ENCODE peak calls at places on chromosome 1, in five cellular contexts. N is fibroblast of mammary gland, V is astrocyte of the cerebellum, E is BJ, T is endothelial cell of umbilical vein. U is an unnamed sample.

GRCh38 chr1:76106719-76107235 is 32.2 kb downstream of the ST6GALNAC3 start:
- DNase-seq in N (no peak), E (no peak), V (no peak), T (no peak), U (no peak)

GRCh38 chr1:1121611-1122077 is 5.8 kb upstream of the C1orf159 start:
- DNase-seq in E (no peak), V (no peak), T (no peak), N (no peak), U (no peak)

GRCh38 chr1:74570797-74571492 is 58.5 kb upstream of the LRRC53 start:
- DNase-seq in T (no peak), V (no peak), N (no peak), E (no peak), U (no peak)

GRCh38 chr1:44249543-44249942 is 36.3 kb downstream of the DMAP1 start:
- DNase-seq in T (no peak), V (no peak), N (peak; percentile 5), E (no peak), U (no peak)

GRCh38 chr1:48571303-48571987 is 99.4 kb upstream of the SPATA6 start:
- DNase-seq in N (no peak), T (no peak), E (no peak), V (no peak), U (no peak)

GRCh38 chr1:156356875-156357534 is 12.0 kb upstream of the RHBG start:
- DNase-seq in T (peak; percentile 23), E (no peak), V (no peak), N (no peak), U (no peak)

GRCh38 chr1:236837897-236838296 is 42.8 kb downstream of the MTR start:
- DNase-seq in E (no peak), V (no peak), N (no peak), T (no peak), U (no peak)

GRCh38 chr1:162385280-162385623 is 3.7 kb downstream of the C1orf226 start:
- DNase-seq in V (no peak), T (no peak), N (no peak), E (no peak), U (no peak)

GRCh38 chr1:20194770-20195463 is 8.6 kb upstream of the PLA2G2C start:
- DNase-seq in T (peak; percentile 57), V (peak; percentile 11), N (peak; percentile 54), E (no peak), U (no peak)

GRCh38 chr1:79716481-79716880 is 710.0 kb upstream of the ADGRL4 start:
- DNase-seq in T (peak; percentile 96), V (peak; percentile 91), N (peak; percentile 71), E (peak; percentile 18), U (no peak)

GRCh38 chr1:192225713-192226112 is 67.5 kb downstream of the RGS18 start:
- DNase-seq in V (peak; percentile 73), T (peak; percentile 73), E (no peak), N (peak; percentile 69), U (no peak)

GRCh38 chr1:56146449-56146848 is 432.9 kb downstream of the PLPP3 start:
- DNase-seq in T (peak; percentile 37), N (peak; percentile 94), E (peak; percentile 31), V (no peak), U (no peak)

GRCh38 chr1:65606426-65606825 is 186.0 kb downstream of the LEPR start:
- DNase-seq in T (peak; percentile 76), E (no peak), V (no peak), N (peak; percentile 5), U (no peak)

GRCh38 chr1:100928128-100928527 is 32.2 kb downstream of the SLC30A7 start:
- DNase-seq in T (no peak), N (peak; percentile 2), V (no peak), E (no peak), U (no peak)
- TF ChIP-seq CTCF in T (no peak), N (no peak), V (no peak), E (no peak), U (no peak)

GRCh38 chr1:18955442-18956188 is 861 bp downstream of the IFFO2 start:
- DNase-seq in V (no peak), E (no peak), N (peak; percentile 26), T (peak; percentile 40), U (no peak)
- TF ChIP-seq CTCF in V (no peak), E (no peak), N (no peak), T (peak; percentile 19), U (no peak)

DNA sequence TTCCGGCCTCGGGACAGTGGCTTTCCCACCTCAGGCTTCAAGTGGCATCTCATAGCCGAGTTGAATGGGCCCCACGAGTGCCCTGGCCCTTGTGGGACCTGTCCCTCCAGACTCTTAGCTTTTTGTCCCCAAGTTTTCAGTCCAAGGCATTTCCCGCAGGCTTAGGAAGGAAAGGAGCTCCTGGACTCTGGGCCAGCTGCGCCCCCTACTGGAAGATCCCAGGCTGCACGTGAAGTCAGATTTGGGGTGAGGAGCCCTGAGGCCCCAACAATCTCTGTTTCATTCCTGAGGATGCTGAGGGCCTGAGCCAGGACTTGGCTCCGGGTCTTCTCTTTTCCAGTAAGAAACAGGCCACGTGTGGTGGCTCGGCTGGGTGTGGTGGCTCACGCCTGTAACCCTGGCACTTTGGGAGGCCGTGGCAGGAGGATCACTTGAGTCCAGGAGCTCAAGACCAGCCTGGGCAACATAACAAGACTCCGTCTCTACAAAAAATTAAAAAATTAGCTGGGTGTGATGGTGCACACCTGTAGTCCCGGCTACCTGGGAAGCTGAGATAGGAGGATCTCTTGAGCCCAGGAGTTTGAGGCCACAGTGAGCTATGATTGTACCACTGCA is 67.4 kb downstream of the ARHGEF10L start:
- DNase-seq in V (peak; percentile 22), N (peak; percentile 66), T (peak; percentile 48), E (no peak), U (peak; percentile 73)
- TF ChIP-seq CTCF in V (peak; percentile 97), N (peak; percentile 95), T (peak; percentile 94), E (peak; percentile 97), U (peak; percentile 98)

GRCh38 chr1:41866285-41866684 is 52.4 kb downstream of the HIVEP3 start:
- DNase-seq in V (no peak), T (no peak), N (no peak), E (no peak), U (no peak)

GRCh38 chr1:41872074-41872473 is 46.6 kb downstream of the HIVEP3 start:
- DNase-seq in T (no peak), N (no peak), V (no peak), E (no peak), U (no peak)

GRCh38 chr1:41870076-41870562 is 48.6 kb downstream of the HIVEP3 start:
- DNase-seq in T (peak; percentile 77), V (no peak), N (peak; percentile 67), E (no peak), U (no peak)

GRCh38 chr1:41864471-41865040 is 54.2 kb downstream of the HIVEP3 start:
- DNase-seq in V (no peak), T (no peak), E (no peak), N (no peak), U (no peak)

GRCh38 chr1:41868241-41868953 is 50.3 kb downstream of the HIVEP3 start:
- DNase-seq in N (peak; percentile 27), E (no peak), V (no peak), T (no peak), U (no peak)
- TF ChIP-seq CTCF in N (peak; percentile 27), E (no peak), V (no peak), T (no peak), U (no peak)

GRCh38 chr1:174413632-174414031 is 34.1 kb upstream of the GPR52 start:
- DNase-seq in T (no peak), E (no peak), V (no peak), N (peak; percentile 37), U (no peak)
- TF ChIP-seq CTCF in T (no peak), E (no peak), V (peak; percentile 7), N (peak; percentile 43), U (no peak)

GRCh38 chr1:202210370-202210769 is 16.8 kb downstream of the LGR6 start:
- DNase-seq in N (no peak), T (no peak), V (peak; percentile 64), E (no peak), U (no peak)
- TF ChIP-seq CTCF in N (no peak), T (no peak), V (peak; percentile 60), E (no peak), U (no peak)

U was measured in CD14-positive monocyte.